ENCODE peak calls at places on chromosomes 2 and 18, in eight cellular contexts. H is MM.1S, N is stomach, X is cardiac muscle cell, A is breast epithelium, E is A549, L is fibroblast of lung, T is tibial artery. W is an unnamed sample. For H3K4me1 and H3K9me3, the result is how much of the 10 kb centered on the place peaks cover.

GRCh38 chr2:191150451-191151314 is at the start of gene STAT4:
- DNase-seq in H (peak), N (peak), X (peak), A (peak), E (peak), L (no peak), T (peak), W (peak)

GRCh38 chr2:215917953-215918620 is 95.3 kb downstream of the MREG start:
- DNase-seq in H (peak), N (no peak), X (peak), A (no peak), E (no peak), L (peak), T (no peak), W (no peak)

GRCh38 chr18:3804336-3804735 is 354.4 kb downstream of the TGIF1 start:
- DNase-seq in H (no peak), N (no peak), X (no peak), A (no peak), E (no peak), L (no peak), T (no peak), W (no peak)

GRCh38 chr2:230865766-230866703 is 1.3 kb downstream of the ITM2C start:
- DNase-seq in H (peak), N (peak), X (peak), A (peak), E (no peak), L (no peak), T (no peak), W (peak)

GRCh38 chr2:58215429-58215828 is 25.7 kb downstream of the FANCL start:
- DNase-seq in H (no peak), N (no peak), X (peak), A (no peak), E (no peak), L (peak), T (no peak), W (no peak)

GRCh38 chr2:117621330-117621729 is 193.2 kb upstream of the DDX18 start:
- DNase-seq in H (no peak), N (no peak), X (no peak), A (no peak), E (no peak), L (no peak), T (no peak), W (no peak)

GRCh38 chr2:120308038-120308910 is 37.7 kb upstream of the INHBB start:
- DNase-seq in H (no peak), N (no peak), X (no peak), A (no peak), E (no peak), L (no peak), T (no peak), W (no peak)

GRCh38 chr18:74940856-74941255 is 268.1 kb downstream of the PTGR3 start:
- DNase-seq in H (no peak), N (no peak), X (no peak), A (no peak), E (no peak), L (no peak), T (no peak), W (no peak)

GRCh38 chr2:184783576-184783975 is 185.2 kb downstream of the ZNF804A start:
- DNase-seq in H (no peak), N (no peak), X (no peak), A (no peak), E (no peak), L (no peak), T (no peak), W (no peak)

GRCh38 chr2:121880283-121880682 is 124.8 kb downstream of the TSN start:
- DNase-seq in H (no peak), N (no peak), X (no peak), A (no peak), E (no peak), L (no peak), T (no peak), W (no peak)

GRCh38 chr2:239275037-239275685 is 125.7 kb downstream of the HDAC4 start:
- DNase-seq in H (no peak), N (peak), X (peak), A (peak), E (peak), L (peak), T (peak), W (peak)

GRCh38 chr2:100126897-100127401 is 15.4 kb downstream of the AFF3 start:
- DNase-seq in H (no peak), N (no peak), X (no peak), A (no peak), E (no peak), L (no peak), T (no peak), W (no peak)

GRCh38 chr18:63273170-63273925 is 46.2 kb downstream of the BCL2 start:
- DNase-seq in H (no peak), N (no peak), X (no peak), A (no peak), E (no peak), L (no peak), T (no peak), W (peak)

GRCh38 chr2:227815066-227815465 is 1.4 kb downstream of the CCL20 start:
- DNase-seq in H (no peak), N (no peak), X (no peak), A (no peak), E (no peak), L (no peak), T (no peak), W (no peak)

GRCh38 chr2:25445464-25445863 is 103.7 kb upstream of the DNMT3A start:
- DNase-seq in H (no peak), N (no peak), X (no peak), A (no peak), E (no peak), L (no peak), T (no peak), W (no peak)

GRCh38 chr2:30110773-30111172 is 36.0 kb upstream of the YPEL5 start:
- DNase-seq in H (no peak), N (no peak), X (no peak), A (no peak), E (no peak), L (no peak), T (no peak), W (no peak)

GRCh38 chr2:134107402-134107801 is 146.5 kb upstream of the MGAT5 start:
- DNase-seq in H (no peak), N (no peak), X (no peak), A (no peak), E (no peak), L (no peak), T (no peak), W (no peak)

GRCh38 chr2:237515166-237515565 is 28.1 kb downstream of the MLPH start:
- DNase-seq in H (no peak), N (no peak), X (no peak), A (no peak), E (no peak), L (no peak), T (no peak), W (no peak)

GRCh38 chr2:162197095-162197825 is 45.2 kb upstream of the GCG start:
- DNase-seq in H (no peak), N (no peak), X (peak), A (no peak), E (no peak), L (peak), T (no peak), W (no peak)

GRCh38 chr2:186590538-186591441 is 934 bp downstream of the ITGAV start:
- DNase-seq in H (peak), N (no peak), X (peak), A (no peak), E (peak), L (peak), T (no peak), W (peak)

GRCh38 chr2:7098816-7099215 is 181.6 kb downstream of the RNF144A start:
- DNase-seq in H (no peak), N (no peak), X (no peak), A (no peak), E (no peak), L (no peak), T (no peak), W (no peak)

GRCh38 chr2:25690058-25690457 is 16.7 kb upstream of the DTNB start:
- DNase-seq in H (no peak), N (peak), X (peak), A (peak), E (no peak), L (no peak), T (no peak), W (no peak)

GRCh38 chr18:64134044-64134757 is 14.7 kb downstream of the LINC00305 start:
- DNase-seq in H (no peak), N (no peak), X (no peak), A (no peak), E (no peak), L (no peak), T (no peak), W (no peak)

GRCh38 chr2:106107509-106108131 is 86.5 kb downstream of the UXS1 start:
- DNase-seq in H (no peak), N (no peak), X (no peak), A (no peak), E (no peak), L (no peak), T (no peak), W (no peak)

GRCh38 chr2:27378096-27378808 is 2.3 kb downstream of the ZNF513 start:
- DNase-seq in H (no peak), N (no peak), X (peak), A (no peak), E (peak), L (no peak), T (no peak), W (no peak)

GRCh38 chr18:12048827-12049175 is 44.8 kb upstream of the ANKRD62 start:
- DNase-seq in H (no peak), N (no peak), X (peak), A (no peak), E (no peak), L (peak), T (no peak), W (no peak)

GRCh38 chr2:150812664-150813408 is 325.4 kb upstream of the RND3 start:
- DNase-seq in H (no peak), N (no peak), X (no peak), A (no peak), E (no peak), L (no peak), T (no peak), W (peak)

GRCh38 chr2:18987592-18988073 is 370.8 kb downstream of the OSR1 start:
- DNase-seq in H (no peak), N (peak), X (peak), A (peak), E (peak), L (peak), T (peak), W (peak)

GRCh38 chr2:107305966-107306365 is 420.0 kb upstream of the ST6GAL2 start:
- DNase-seq in H (no peak), N (no peak), X (no peak), A (no peak), E (no peak), L (no peak), T (no peak), W (no peak)

GRCh38 chr2:34104601-34105000 is 505.5 kb upstream of the FAM98A start:
- DNase-seq in H (no peak), N (no peak), X (peak), A (no peak), E (no peak), L (peak), T (no peak), W (no peak)

GRCh38 chr18:48024891-48025660 is 94.6 kb upstream of the SMAD2 start:
- DNase-seq in H (no peak), N (peak), X (no peak), A (no peak), E (no peak), L (no peak), T (no peak), W (no peak)

GRCh38 chr2:16284941-16285625 is 344.7 kb downstream of the MYCN start:
- DNase-seq in H (no peak), N (no peak), X (no peak), A (no peak), E (no peak), L (no peak), T (no peak), W (peak)

GRCh38 chr2:19140463-19141208 is 217.8 kb downstream of the OSR1 start:
- DNase-seq in H (no peak), N (no peak), X (peak), A (no peak), E (peak), L (peak), T (no peak), W (no peak)

GRCh38 chr2:231228223-231228622 is 29.8 kb downstream of the ARMC9 start:
- DNase-seq in H (no peak), N (no peak), X (no peak), A (no peak), E (no peak), L (no peak), T (no peak), W (peak)

GRCh38 chr2:42132966-42133641 is 36.0 kb upstream of the EML4 start:
- DNase-seq in H (peak), N (peak), X (peak), A (peak), E (peak), L (peak), T (peak), W (peak)

GRCh38 chr2:241803387-241804325 is 5.3 kb upstream of the NEU4 start:
- DNase-seq in H (no peak), N (no peak), X (peak), A (no peak), E (no peak), L (peak), T (peak), W (peak)

GRCh38 chr2:132652501-132652900 is 17.5 kb downstream of the LYPD1 start:
- DNase-seq in H (no peak), N (no peak), X (no peak), A (no peak), E (no peak), L (no peak), T (no peak), W (no peak)

GRCh38 chr2:219919506-219919905 is 292.1 kb downstream of the SLC4A3 start:
- DNase-seq in H (no peak), N (no peak), X (no peak), A (no peak), E (no peak), L (no peak), T (no peak), W (no peak)

GRCh38 chr2:219914577-219914976 is 287.1 kb downstream of the SLC4A3 start:
- DNase-seq in H (no peak), N (no peak), X (no peak), A (no peak), E (no peak), L (no peak), T (no peak), W (no peak)

GRCh38 chr2:219916261-219916660 is 288.8 kb downstream of the SLC4A3 start:
- DNase-seq in H (no peak), N (no peak), X (no peak), A (no peak), E (no peak), L (no peak), T (no peak), W (no peak)

GRCh38 chr2:219918929-219919328 is 291.5 kb downstream of the SLC4A3 start:
- DNase-seq in H (no peak), N (no peak), X (no peak), A (no peak), E (no peak), L (no peak), T (no peak), W (no peak)

DNA sequence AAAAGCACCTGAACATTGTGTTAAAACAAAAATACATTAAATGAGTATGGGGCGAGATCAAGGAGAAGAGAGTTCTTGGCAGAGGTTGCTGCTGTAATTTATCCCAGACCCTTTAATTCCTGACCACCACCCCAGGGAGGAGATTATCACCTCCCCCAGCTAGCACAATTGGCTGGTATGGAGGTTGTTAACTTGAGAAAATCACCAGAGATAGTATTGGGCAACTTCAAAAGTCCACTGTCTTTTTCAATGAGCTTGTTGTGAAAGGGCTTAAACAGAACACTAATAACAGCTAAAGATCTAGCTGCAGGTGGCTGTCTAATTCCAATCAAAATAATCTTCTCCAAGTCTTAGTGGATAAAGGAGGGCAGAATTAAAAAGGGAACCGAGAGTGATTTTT is 289.3 kb downstream of the SLC4A3 start:
- DNase-seq in H (no peak), N (no peak), X (no peak), A (no peak), E (no peak), L (no peak), T (no peak), W (no peak)
- H3K4me1 ChIP-seq in H (under half), N (under half), X (under half), A (under half), E (under half), L (under half), T (under half), W (under half)

GRCh38 chr2:2850218-2850850 is 519.3 kb upstream of the MYT1L start:
- DNase-seq in H (no peak), N (no peak), X (no peak), A (no peak), E (no peak), L (no peak), T (no peak), W (no peak)

GRCh38 chr2:2848198-2848597 is 517.1 kb upstream of the MYT1L start:
- DNase-seq in H (no peak), N (no peak), X (no peak), A (no peak), E (no peak), L (no peak), T (no peak), W (no peak)

GRCh38 chr2:2847131-2847740 is 516.2 kb upstream of the MYT1L start:
- DNase-seq in H (no peak), N (no peak), X (no peak), A (no peak), E (no peak), L (no peak), T (no peak), W (peak)

GRCh38 chr2:2849464-2850217 is 518.6 kb upstream of the MYT1L start:
- DNase-seq in H (no peak), N (no peak), X (no peak), A (no peak), E (no peak), L (no peak), T (no peak), W (no peak)

DNA sequence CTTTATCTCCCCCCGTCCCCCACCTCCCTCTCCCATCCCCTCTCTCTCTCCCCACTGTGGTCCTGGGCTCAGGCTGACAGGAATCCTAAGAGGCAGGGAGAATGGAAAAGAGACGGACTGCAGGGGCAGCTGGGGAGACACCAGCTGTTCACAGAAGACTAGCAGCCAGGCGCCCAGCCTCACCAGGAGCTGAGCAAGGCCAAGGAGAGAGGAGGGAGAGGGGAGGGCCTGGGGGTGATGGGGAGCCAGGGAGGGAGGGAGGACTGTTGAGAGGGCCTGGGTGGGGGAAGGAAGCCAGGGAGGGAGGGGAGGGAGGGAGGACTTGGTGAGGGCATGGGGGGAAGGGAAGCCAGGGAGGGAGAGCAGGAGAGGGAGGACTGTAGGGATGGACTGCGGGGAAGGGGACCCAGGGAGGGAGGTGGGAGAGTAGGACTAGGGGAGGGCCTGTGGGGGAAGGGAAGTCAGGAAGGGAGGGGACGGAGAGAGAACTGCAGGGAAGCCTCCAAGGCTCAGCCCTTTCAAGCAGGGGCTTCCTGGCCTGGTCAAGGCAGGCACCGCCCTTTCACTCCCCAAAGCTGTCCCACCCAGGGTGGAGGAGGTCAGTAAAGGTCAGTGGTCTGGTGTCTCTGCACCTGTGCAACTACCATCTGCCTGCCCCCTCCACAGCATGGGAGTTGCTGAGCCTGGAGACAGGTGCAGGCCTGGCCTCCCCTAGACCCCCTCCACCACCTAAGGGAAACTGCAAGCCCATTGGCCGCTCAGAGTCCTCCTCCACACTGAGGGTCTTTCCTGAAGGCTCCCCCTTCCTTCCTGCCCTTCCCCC is 517.8 kb upstream of the MYT1L start:
- DNase-seq in H (no peak), N (no peak), X (no peak), A (no peak), E (no peak), L (no peak), T (no peak), W (peak)
- H3K9me3 ChIP-seq in H (under half), N (under half), X (under half), A (under half), E (under half), L (under half), T (under half), W (under half)

GRCh38 chr2:181289698-181290097 is 167.5 kb upstream of the ITGA4 start:
- DNase-seq in H (no peak), N (no peak), X (no peak), A (no peak), E (no peak), L (no peak), T (no peak), W (no peak)
- H3K4me1 ChIP-seq in H (under half), N (under half), X (under half), A (under half), E (under half), L (under half), T (under half), W (under half)

DNA sequence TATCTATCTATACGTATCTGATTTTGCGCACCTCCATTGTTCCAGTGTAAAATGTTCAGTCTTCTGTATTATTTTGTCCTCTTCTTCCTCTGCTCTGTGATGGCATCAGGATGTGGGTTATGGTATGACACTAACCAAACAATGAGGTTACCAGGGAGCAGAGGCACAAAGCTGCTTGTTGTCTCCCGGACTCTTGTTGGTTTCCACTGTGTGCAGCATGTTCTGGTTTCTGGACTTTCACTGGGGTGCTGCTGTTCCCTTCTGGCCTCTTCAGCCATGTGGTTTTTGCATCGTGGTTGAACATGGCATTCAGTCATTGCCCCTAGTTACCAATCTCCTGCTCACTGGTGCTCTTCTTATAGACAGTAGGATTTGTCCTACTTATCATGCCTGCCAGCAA is 665.9 kb downstream of the CBLN2 start:
- DNase-seq in H (peak), N (no peak), X (no peak), A (no peak), E (no peak), L (no peak), T (no peak), W (no peak)
- H3K9me3 ChIP-seq in H (under half), N (under half), X (under half), A (under half), E (under half), L (under half), T (under half), W (under half)

GRCh38 chr2:155022531-155022930 is 324.0 kb downstream of the KCNJ3 start:
- DNase-seq in H (no peak), N (no peak), X (no peak), A (no peak), E (no peak), L (no peak), T (no peak), W (no peak)
- H3K4me1 ChIP-seq in H (under half), N (under half), X (under half), A (under half), E (under half), L (under half), T (under half), W (under half)

GRCh38 chr2:13560322-13560721 is 843.6 kb downstream of the TRIB2 start:
- DNase-seq in H (peak), N (no peak), X (no peak), A (no peak), E (no peak), L (no peak), T (no peak), W (no peak)
- H3K9me3 ChIP-seq in H (under half), N (under half), X (under half), A (under half), E (under half), L (under half), T (under half), W (under half)